ENCODE peak calls at places on chromosome X, in ten cellular contexts. S is Calu3; R is fibroblast of lung; U is activated CD4-positive, alpha-beta T cell treated with anti-CD3 and anti-CD28 coated beads for 48 hours; X is right atrium auricular region; V is RKO; B is iris pigment epithelial cell; E is foreskin fibroblast; W is Ammon's horn; N is NCI-H460. A is an unnamed sample.
A peak's percentile ranks its signal among the peaks of the same experiment; 100 is the strongest.

GRCh38 chrX:45070116-45071007 is 130.3 kb downstream of the DIPK2B start:
- DNase-seq in S (peak; percentile 12), R (peak; percentile 69), U (no peak), X (no peak), V (peak; percentile 77), B (peak; percentile 72), E (peak; percentile 9), W (peak; percentile 62), N (peak; percentile 47), A (peak; percentile 12)

GRCh38 chrX:37825225-37825842 is 22.0 kb downstream of the DYNLT3 start:
- DNase-seq in S (peak; percentile 52), R (peak; percentile 46), U (peak; percentile 63), X (no peak), V (peak; percentile 60), B (peak; percentile 42), E (no peak), W (peak; percentile 58), N (peak; percentile 42), A (peak; percentile 8)

GRCh38 chrX:153488231-153488914 is 6.4 kb upstream of the BGN start:
- DNase-seq in S (no peak), R (peak; percentile 45), U (no peak), X (no peak), V (no peak), B (peak; percentile 19), E (no peak), W (no peak), N (no peak), A (peak; percentile 48)

GRCh38 chrX:135112096-135112729 is 8.1 kb downstream of the ETDB start:
- DNase-seq in S (peak; percentile 54), R (peak; percentile 34), U (peak; percentile 45), X (no peak), V (peak; percentile 54), B (peak; percentile 42), E (peak; percentile 10), W (peak; percentile 19), N (peak; percentile 50), A (no peak)

GRCh38 chrX:2875798-2876399 is 47.2 kb downstream of the GYG2 start:
- DNase-seq in S (peak; percentile 10), R (peak; percentile 14), U (no peak), X (peak; percentile 11), V (peak; percentile 60), B (peak; percentile 27), E (no peak), W (no peak), N (no peak), A (peak; percentile 18)

GRCh38 chrX:72316408-72317079 is 10.8 kb upstream of the CITED1 start:
- DNase-seq in S (no peak), R (no peak), U (no peak), X (no peak), V (no peak), B (no peak), E (no peak), W (no peak), N (no peak), A (no peak)

GRCh38 chrX:129227376-129227775 is 295.9 kb downstream of the SMARCA1 start:
- DNase-seq in S (no peak), R (no peak), U (no peak), X (no peak), V (no peak), B (no peak), E (no peak), W (no peak), N (no peak), A (no peak)

GRCh38 chrX:132958086-132958703 is at the start of gene HS6ST2:
- DNase-seq in S (peak; percentile 59), R (no peak), U (peak; percentile 17), X (no peak), V (no peak), B (no peak), E (no peak), W (no peak), N (no peak), A (no peak)

GRCh38 chrX:85859426-85859825 is 187.9 kb downstream of the CHM start:
- DNase-seq in S (no peak), R (no peak), U (no peak), X (no peak), V (no peak), B (peak; percentile 2), E (no peak), W (no peak), N (no peak), A (no peak)

GRCh38 chrX:147875866-147876596 is 35.7 kb upstream of the FMR1 start:
- DNase-seq in S (no peak), R (no peak), U (no peak), X (no peak), V (no peak), B (peak; percentile 9), E (no peak), W (no peak), N (no peak), A (peak; percentile 85)

GRCh38 chrX:34884693-34885277 is 57.8 kb upstream of the FAM47B start:
- DNase-seq in S (no peak), R (peak; percentile 88), U (no peak), X (no peak), V (peak; percentile 78), B (peak; percentile 88), E (peak; percentile 70), W (no peak), N (peak; percentile 71), A (no peak)

GRCh38 chrX:39582091-39582490 is 515.7 kb downstream of the BCOR start:
- DNase-seq in S (peak; percentile 64), R (no peak), U (no peak), X (no peak), V (no peak), B (no peak), E (no peak), W (no peak), N (no peak), A (no peak)

GRCh38 chrX:106728337-106728736 is 1.8 kb downstream of the RNF128 start:
- DNase-seq in S (no peak), R (no peak), U (no peak), X (no peak), V (no peak), B (no peak), E (no peak), W (no peak), N (no peak), A (no peak)

GRCh38 chrX:98480606-98481005 is 1596.9 kb downstream of the RPA4 start:
- DNase-seq in S (no peak), R (no peak), U (no peak), X (no peak), V (no peak), B (no peak), E (no peak), W (no peak), N (no peak), A (no peak)

GRCh38 chrX:66544181-66544580 is 94.7 kb downstream of the EDA2R start:
- DNase-seq in S (no peak), R (no peak), U (no peak), X (no peak), V (no peak), B (no peak), E (no peak), W (no peak), N (no peak), A (no peak)

GRCh38 chrX:12974797-12975669 is at the start of gene TMSB4X:
- DNase-seq in S (peak; percentile 90), R (peak; percentile 88), U (peak; percentile 87), X (peak; percentile 89), V (peak; percentile 70), B (peak; percentile 76), E (peak; percentile 75), W (peak; percentile 88), N (peak; percentile 84), A (no peak)

GRCh38 chrX:123665197-123665596 is 67.7 kb downstream of the THOC2 start:
- DNase-seq in S (peak; percentile 4), R (peak; percentile 0), U (no peak), X (no peak), V (peak; percentile 31), B (peak; percentile 51), E (peak; percentile 4), W (no peak), N (no peak), A (no peak)

GRCh38 chrX:131762802-131763234 is 218.9 kb downstream of the OR13H1 start:
- DNase-seq in S (no peak), R (no peak), U (no peak), X (no peak), V (no peak), B (peak; percentile 35), E (no peak), W (no peak), N (no peak), A (no peak)

GRCh38 chrX:119288890-119289393 is 52.9 kb downstream of the PGRMC1 start:
- DNase-seq in S (no peak), R (no peak), U (no peak), X (no peak), V (no peak), B (no peak), E (no peak), W (no peak), N (no peak), A (no peak)

GRCh38 chrX:126719208-126719607 is 100.3 kb upstream of the PRR32 start:
- DNase-seq in S (no peak), R (no peak), U (no peak), X (no peak), V (no peak), B (no peak), E (no peak), W (no peak), N (no peak), A (no peak)

GRCh38 chrX:110180176-110180927 is 137.5 kb downstream of the AMMECR1 start:
- DNase-seq in S (peak; percentile 16), R (peak; percentile 55), U (no peak), X (no peak), V (no peak), B (peak; percentile 81), E (peak; percentile 62), W (no peak), N (peak; percentile 65), A (no peak)

GRCh38 chrX:1476682-1477081 is 24.0 kb upstream of the ASMTL start:
- DNase-seq in S (no peak), R (no peak), U (no peak), X (no peak), V (no peak), B (no peak), E (no peak), W (no peak), N (no peak), A (no peak)

GRCh38 chrX:101219840-101220191 is 230 bp downstream of the DRP2 start:
- DNase-seq in S (no peak), R (peak; percentile 51), U (peak; percentile 18), X (no peak), V (no peak), B (peak; percentile 53), E (no peak), W (peak; percentile 18), N (no peak), A (no peak)

GRCh38 chrX:130083107-130083490 is 27.2 kb downstream of the ELF4 start:
- DNase-seq in S (no peak), R (no peak), U (no peak), X (no peak), V (no peak), B (no peak), E (no peak), W (no peak), N (no peak), A (no peak)

GRCh38 chrX:67613366-67613765 is 69.5 kb downstream of the AR start:
- DNase-seq in S (no peak), R (no peak), U (no peak), X (no peak), V (no peak), B (peak; percentile 82), E (no peak), W (no peak), N (no peak), A (no peak)

GRCh38 chrX:23369037-23369436 is 34.4 kb downstream of the PTCHD1 start:
- DNase-seq in S (no peak), R (no peak), U (no peak), X (no peak), V (no peak), B (no peak), E (no peak), W (no peak), N (no peak), A (no peak)

GRCh38 chrX:149151805-149152757 is 353.0 kb downstream of the IDS start:
- DNase-seq in S (no peak), R (peak; percentile 5), U (no peak), X (no peak), V (no peak), B (peak; percentile 39), E (peak; percentile 64), W (no peak), N (no peak), A (no peak)

GRCh38 chrX:96386981-96387380 is 297.7 kb upstream of the DIAPH2 start:
- DNase-seq in S (no peak), R (no peak), U (no peak), X (no peak), V (no peak), B (no peak), E (no peak), W (no peak), N (no peak), A (no peak)

A was measured in HepG2.